ENCODE peak calls at places on chromosomes 11 and 22, in ten cellular contexts. One of them, this sample, is unnamed.

GRCh38 chr22:37999640-38000272 is 15.4 kb upstream of the SOX10 start:
- DNase-seq in IMR-90: peak
- DNase-seq in HEK293T: peak
- DNase-seq in NCI-H345: peak
- DNase-seq in NCI-H1092: no peak
- DNase-seq in progenitor cell of endocrine pancreas: no peak
- DNase-seq in NCI-H1417: peak
- DNase-seq in NB4: peak
- DNase-seq in ascending aorta: peak
- DNase-seq in GM12865: peak
- DNase-seq in this sample: no peak

GRCh38 chr11:96035031-96035743 is 111.3 kb upstream of the MTMR2 start:
- DNase-seq in ascending aorta: no peak
- DNase-seq in GM12865: no peak
- DNase-seq in IMR-90: no peak
- DNase-seq in NCI-H345: no peak
- DNase-seq in NB4: no peak
- DNase-seq in HEK293T: no peak
- DNase-seq in progenitor cell of endocrine pancreas: no peak
- DNase-seq in NCI-H1417: no peak
- DNase-seq in NCI-H1092: no peak
- DNase-seq in this sample: no peak

GRCh38 chr11:132402056-132402684 is 1031.8 kb downstream of the NTM start:
- DNase-seq in NCI-H1092: peak
- DNase-seq in NB4: peak
- DNase-seq in IMR-90: peak
- DNase-seq in progenitor cell of endocrine pancreas: peak
- DNase-seq in GM12865: peak
- DNase-seq in HEK293T: peak
- DNase-seq in ascending aorta: no peak
- DNase-seq in NCI-H1417: peak
- DNase-seq in NCI-H345: peak
- DNase-seq in this sample: no peak

GRCh38 chr11:3959015-3959917 is 103.8 kb downstream of the STIM1 start:
- DNase-seq in NCI-H1092: no peak
- DNase-seq in IMR-90: peak
- DNase-seq in HEK293T: peak
- DNase-seq in NB4: peak
- DNase-seq in progenitor cell of endocrine pancreas: no peak
- DNase-seq in NCI-H345: no peak
- DNase-seq in ascending aorta: no peak
- DNase-seq in GM12865: peak
- DNase-seq in NCI-H1417: no peak
- DNase-seq in this sample: no peak

GRCh38 chr11:122668562-122669090 is 13.1 kb downstream of the UBASH3B start:
- DNase-seq in progenitor cell of endocrine pancreas: no peak
- DNase-seq in NCI-H345: peak
- DNase-seq in NCI-H1092: no peak
- DNase-seq in GM12865: peak
- DNase-seq in NCI-H1417: no peak
- DNase-seq in NB4: peak
- DNase-seq in HEK293T: no peak
- DNase-seq in IMR-90: peak
- DNase-seq in ascending aorta: no peak
- DNase-seq in this sample: no peak

GRCh38 chr11:59615132-59615636 is 390 bp downstream of the OSBP start:
- DNase-seq in IMR-90: no peak
- DNase-seq in NCI-H1417: peak
- DNase-seq in NCI-H345: peak
- DNase-seq in NCI-H1092: peak
- DNase-seq in ascending aorta: peak
- DNase-seq in HEK293T: peak
- DNase-seq in GM12865: peak
- DNase-seq in NB4: peak
- DNase-seq in progenitor cell of endocrine pancreas: peak
- DNase-seq in this sample: peak

GRCh38 chr11:60831143-60831500 is 10.8 kb upstream of the CCDC86 start:
- DNase-seq in IMR-90: peak
- DNase-seq in NCI-H345: peak
- DNase-seq in GM12865: peak
- DNase-seq in NCI-H1092: peak
- DNase-seq in progenitor cell of endocrine pancreas: peak
- DNase-seq in NCI-H1417: peak
- DNase-seq in HEK293T: peak
- DNase-seq in ascending aorta: peak
- DNase-seq in NB4: peak
- DNase-seq in this sample: peak

GRCh38 chr22:25741692-25742626 is at the start of gene MYO18B:
- DNase-seq in NCI-H345: no peak
- DNase-seq in HEK293T: no peak
- DNase-seq in NCI-H1092: no peak
- DNase-seq in ascending aorta: peak
- DNase-seq in NB4: peak
- DNase-seq in progenitor cell of endocrine pancreas: no peak
- DNase-seq in GM12865: no peak
- DNase-seq in IMR-90: no peak
- DNase-seq in NCI-H1417: no peak
- DNase-seq in this sample: no peak

GRCh38 chr11:95398437-95399112 is 167.6 kb upstream of the SESN3 start:
- DNase-seq in progenitor cell of endocrine pancreas: no peak
- DNase-seq in NCI-H1417: no peak
- DNase-seq in GM12865: no peak
- DNase-seq in NB4: peak
- DNase-seq in NCI-H1092: no peak
- DNase-seq in IMR-90: no peak
- DNase-seq in NCI-H345: peak
- DNase-seq in ascending aorta: no peak
- DNase-seq in HEK293T: no peak
- DNase-seq in this sample: no peak